ENCODE peak calls at places on chromosomes 12 and 14, in five cellular contexts. J is pulmonary artery endothelial cell, G is neural crest cell, M is kidney tubule cell, X is AG08396. F is an unnamed sample.

GRCh38 chr12:1936406-1937320 is 18.2 kb upstream of the CACNA2D4 start:
- DNase-seq in X (peak), G (no peak), M (peak), J (no peak), F (peak)

GRCh38 chr12:105342464-105342863 is 12.0 kb downstream of the C12orf75 start:
- DNase-seq in G (no peak), J (no peak), X (no peak), M (no peak), F (no peak)

GRCh38 chr14:32012062-32012461 is 65.0 kb upstream of the ARHGAP5 start:
- DNase-seq in X (no peak), G (no peak), J (no peak), M (no peak), F (no peak)

GRCh38 chr12:24853588-24853987 is 95.3 kb downstream of the BCAT1 start:
- DNase-seq in J (peak), G (no peak), X (peak), M (peak), F (no peak)

GRCh38 chr12:38138225-38139221 is 178.1 kb upstream of the ALG10B start:
- DNase-seq in X (peak), M (peak), G (peak), J (peak), F (peak)

GRCh38 chr12:68080577-68080976 is 79.0 kb downstream of the IFNG start:
- DNase-seq in J (no peak), G (no peak), X (no peak), M (no peak), F (no peak)

GRCh38 chr12:18430425-18431048 is 169.2 kb downstream of the PIK3C2G start:
- DNase-seq in G (peak), X (peak), J (peak), M (peak), F (peak)

GRCh38 chr12:68290126-68290525 is 36.7 kb upstream of the IL22 start:
- DNase-seq in M (no peak), J (no peak), G (no peak), X (no peak), F (no peak)

GRCh38 chr12:66036317-66036716 is 94.2 kb downstream of the LLPH start:
- DNase-seq in J (peak), M (peak), X (peak), G (no peak), F (peak)

GRCh38 chr14:21476526-21476924 is 234 bp downstream of the RAB2B start:
- DNase-seq in G (no peak), M (peak), J (no peak), X (peak), F (peak)

GRCh38 chr14:22382955-22383354 is 206.1 kb downstream of the DAD1 start:
- DNase-seq in J (no peak), M (no peak), X (no peak), G (no peak), F (no peak)

GRCh38 chr14:96592591-96593388 is 90.6 kb downstream of the PAPOLA start:
- DNase-seq in G (peak), M (peak), J (no peak), X (peak), F (peak)

GRCh38 chr12:132171293-132171967 is 27.2 kb downstream of the NOC4L start:
- DNase-seq in M (no peak), J (no peak), X (no peak), G (no peak), F (no peak)

GRCh38 chr12:112091563-112091962 is 17.0 kb downstream of the NAA25 start:
- DNase-seq in J (no peak), M (no peak), X (no peak), G (no peak), F (no peak)

GRCh38 chr12:131828671-131829350 is 618 bp downstream of the MMP17 start:
- DNase-seq in X (no peak), J (no peak), M (no peak), G (no peak), F (no peak)

GRCh38 chr14:72755766-72756165 is 138.1 kb downstream of the DPF3 start:
- DNase-seq in G (no peak), J (no peak), X (no peak), M (no peak), F (no peak)

GRCh38 chr14:58557242-58557641 is 80.5 kb upstream of the DACT1 start:
- DNase-seq in M (no peak), X (no peak), G (no peak), J (no peak), F (no peak)